ENCODE peak calls at places on chromosomes 13 and 19, in seven cellular contexts. S, W, E, O, Q, M and C are unnamed samples.
A peak's percentile ranks its signal among the peaks of the same experiment; 100 is the strongest.

GRCh38 chr13:93420887-93421286 is 194.3 kb downstream of the GPC6 start:
- DNase-seq in E (no peak), W (no peak), Q (no peak), M (no peak), S (no peak), O (no peak), C (no peak)

GRCh38 chr19:34960103-34960805 is 3.8 kb downstream of the ZNF792 start:
- DNase-seq in E (peak; percentile 99), W (no peak), M (peak; percentile 15), O (no peak), Q (no peak), S (peak; percentile 17), C (no peak)

GRCh38 chr19:3785938-3786824 is at the start of gene MATK:
- DNase-seq in M (no peak), S (no peak), Q (no peak), O (no peak), W (peak; percentile 74), E (no peak), C (no peak)

GRCh38 chr13:40453666-40454030 is 212.8 kb downstream of the FOXO1 start:
- DNase-seq in S (peak; percentile 96), O (peak; percentile 87), E (peak; percentile 97), M (no peak), W (no peak), Q (no peak), C (no peak)

GRCh38 chr19:30062331-30063183 is 120.5 kb downstream of the URI1 start:
- DNase-seq in E (no peak), O (no peak), M (no peak), Q (no peak), S (no peak), W (no peak), C (no peak)

GRCh38 chr13:101858869-101859268 is 406.4 kb downstream of the ITGBL1 start:
- DNase-seq in O (no peak), S (no peak), W (no peak), M (no peak), Q (no peak), E (no peak), C (no peak)

GRCh38 chr13:83325454-83325853 is 556.8 kb downstream of the SLITRK1 start:
- DNase-seq in W (no peak), M (peak; percentile 51), S (peak; percentile 40), O (no peak), Q (no peak), E (peak; percentile 19), C (no peak)

GRCh38 chr19:17027428-17027816 is 812 bp upstream of the CPAMD8 start:
- DNase-seq in E (no peak), S (no peak), Q (no peak), M (no peak), W (no peak), O (no peak), C (no peak)

GRCh38 chr19:3053218-3053621 is 9.1 kb downstream of the TLE5 start:
- DNase-seq in Q (no peak), S (no peak), W (no peak), O (no peak), E (no peak), M (no peak), C (no peak)

GRCh38 chr19:16566161-16566560 is 6.1 kb downstream of the SLC35E1 start:
- DNase-seq in W (peak; percentile 55), Q (peak; percentile 61), O (no peak), M (no peak), E (no peak), S (no peak), C (no peak)

GRCh38 chr19:1647664-1648155 is 4.7 kb downstream of the TCF3 start:
- DNase-seq in Q (no peak), S (no peak), E (no peak), M (no peak), W (no peak), O (no peak), C (no peak)

GRCh38 chr13:101003566-101003965 is 329.0 kb upstream of the TMTC4 start:
- DNase-seq in M (no peak), Q (no peak), O (no peak), E (no peak), S (no peak), W (no peak), C (no peak)

GRCh38 chr13:47707414-47707813 is 293.7 kb downstream of the SUCLA2 start:
- DNase-seq in O (no peak), E (no peak), Q (no peak), S (no peak), W (no peak), M (no peak), C (no peak)

GRCh38 chr13:31775148-31775547 is 35.8 kb downstream of the RXFP2 start:
- DNase-seq in M (no peak), E (no peak), O (no peak), W (no peak), S (no peak), Q (no peak), C (no peak)

GRCh38 chr13:91142572-91142971 is 204.9 kb upstream of the MIR17HG start:
- DNase-seq in Q (no peak), S (peak; percentile 2), E (peak; percentile 14), M (peak; percentile 44), W (no peak), O (no peak), C (no peak)

GRCh38 chr19:10624585-10624984 is 768 bp upstream of the SLC44A2 start:
- DNase-seq in S (no peak), Q (no peak), M (no peak), O (no peak), W (no peak), E (no peak), C (no peak)

GRCh38 chr13:35855531-35856019 is 275.6 kb downstream of the DCLK1 start:
- DNase-seq in M (no peak), S (peak; percentile 78), W (no peak), Q (no peak), O (peak; percentile 48), E (peak; percentile 85), C (no peak)

GRCh38 chr13:65470781-65471180 is 1759.4 kb downstream of the PCDH9 start:
- DNase-seq in Q (no peak), W (no peak), S (no peak), M (peak; percentile 54), O (no peak), E (no peak), C (no peak)

GRCh38 chr19:36772341-36773222 is at the start of gene ZNF850:
- DNase-seq in W (peak; percentile 95), Q (peak; percentile 85), M (peak; percentile 50), E (peak; percentile 92), S (peak; percentile 93), O (peak; percentile 57), C (peak; percentile 98)

GRCh38 chr19:48325265-48325910 is at the start of gene EMP3:
- DNase-seq in Q (peak; percentile 62), M (peak; percentile 63), S (peak; percentile 75), E (peak; percentile 93), W (peak; percentile 90), O (no peak), C (peak; percentile 90)

GRCh38 chr19:1235625-1236538 is 1.9 kb downstream of the CBARP start:
- DNase-seq in S (no peak), Q (no peak), O (no peak), W (no peak), E (peak; percentile 73), M (no peak), C (no peak)

GRCh38 chr19:55232986-55233385 is 4.4 kb upstream of the TMEM86B start:
- DNase-seq in S (no peak), O (no peak), E (no peak), Q (no peak), W (no peak), M (no peak), C (no peak)

GRCh38 chr19:54188224-54188871 is 1.0 kb downstream of the MBOAT7 start:
- DNase-seq in Q (no peak), S (peak; percentile 53), O (no peak), M (no peak), E (peak; percentile 93), W (peak; percentile 93), C (no peak)

GRCh38 chr13:113796948-113797676 is 38.1 kb downstream of the TMEM255B start:
- DNase-seq in S (no peak), E (no peak), O (no peak), M (no peak), Q (no peak), W (no peak), C (peak; percentile 5)

GRCh38 chr13:76823969-76824368 is 62.2 kb downstream of the KCTD12 start:
- DNase-seq in S (no peak), W (no peak), E (no peak), Q (no peak), O (no peak), M (no peak), C (no peak)

GRCh38 chr13:22839554-22840286 is 341.1 kb upstream of the SGCG start:
- DNase-seq in M (no peak), W (no peak), O (no peak), Q (no peak), E (no peak), S (no peak), C (no peak)

GRCh38 chr13:46053162-46054012 is 841 bp upstream of the ZC3H13 start:
- DNase-seq in O (no peak), M (no peak), W (no peak), E (peak; percentile 12), Q (no peak), S (no peak), C (no peak)

GRCh38 chr13:113383089-113383488 is 19.2 kb upstream of the GRTP1 start:
- DNase-seq in E (no peak), M (no peak), S (no peak), Q (no peak), O (no peak), W (no peak), C (no peak)

GRCh38 chr19:1122972-1123363 is 19.2 kb downstream of the GPX4 start:
- DNase-seq in O (no peak), W (peak; percentile 55), S (peak; percentile 69), M (no peak), E (no peak), Q (no peak), C (peak; percentile 73)

GRCh38 chr19:39590265-39590664 is 12.1 kb upstream of the LGALS13 start:
- DNase-seq in M (no peak), E (peak; percentile 9), O (no peak), S (no peak), W (no peak), Q (no peak), C (no peak)

GRCh38 chr13:32033744-32034143 is 2.2 kb downstream of the FRY start:
- DNase-seq in Q (no peak), O (no peak), W (no peak), E (no peak), S (no peak), M (no peak), C (no peak)